ENCODE peak calls at places on chromosomes 11 and 22, in five cellular contexts. F is A549, M is transverse colon, D is uterus, L is heart left ventricle. J is an unnamed sample. For H3K4me1, the result is how much of the 10 kb centered on the place peaks cover.

GRCh38 chr22:23530766-23531282 is 49.3 kb downstream of the IGLL1 start:
- DNase-seq in M (no peak), L (peak), D (no peak), F (no peak), J (no peak)

GRCh38 chr11:94623120-94623735 is 56.1 kb downstream of the PIWIL4 start:
- DNase-seq in D (peak), M (peak), F (peak), L (peak), J (no peak)

GRCh38 chr11:2445107-2445947 is 519 bp downstream of the KCNQ1 start:
- DNase-seq in F (no peak), L (no peak), M (no peak), D (no peak), J (peak)

GRCh38 chr11:2652857-2653643 is 46.7 kb downstream of the KCNQ1OT1 start:
- DNase-seq in M (no peak), D (peak), L (no peak), F (no peak), J (no peak)

GRCh38 chr22:33785283-33785991 is 134.8 kb downstream of the LARGE1 start:
- DNase-seq in L (no peak), F (no peak), D (no peak), M (no peak), J (no peak)

GRCh38 chr22:29332886-29333496 is 17.5 kb upstream of the RASL10A start:
- DNase-seq in M (no peak), L (no peak), D (no peak), F (no peak), J (no peak)

GRCh38 chr22:19628038-19628776 is 86.1 kb upstream of the SEPTIN5 start:
- DNase-seq in D (no peak), M (no peak), F (no peak), L (no peak), J (no peak)

GRCh38 chr11:126561327-126561893 is 205.9 kb downstream of the ST3GAL4 start:
- DNase-seq in M (no peak), F (no peak), D (no peak), L (peak), J (no peak)

GRCh38 chr11:76629133-76629852 is 41.3 kb downstream of the LRRC32 start:
- DNase-seq in D (peak), L (peak), F (no peak), M (peak), J (peak)

GRCh38 chr11:60780065-60780464 is 5.1 kb upstream of the MS4A10 start:
- DNase-seq in F (no peak), L (no peak), M (no peak), D (no peak), J (no peak)

GRCh38 chr22:21646608-21647590 is 4.8 kb downstream of the SDF2L1 start:
- DNase-seq in D (peak), L (peak), F (peak), M (peak), J (peak)

GRCh38 chr11:120326228-120326627 is 1.1 kb downstream of the TLCD5 start:
- DNase-seq in D (no peak), M (no peak), F (no peak), L (no peak), J (no peak)

GRCh38 chr11:128448487-128448886 is 138.9 kb downstream of the ETS1 start:
- DNase-seq in L (no peak), M (peak), F (peak), D (no peak), J (no peak)

GRCh38 chr22:44168206-44168605 is 12.5 kb upstream of the PARVG start:
- DNase-seq in D (no peak), L (no peak), F (no peak), M (no peak), J (no peak)

GRCh38 chr22:40690370-40690769 is 11.1 kb downstream of the MCHR1 start:
- DNase-seq in L (no peak), F (no peak), M (no peak), D (no peak), J (no peak)

GRCh38 chr11:135027461-135027860 is 615.4 kb upstream of the B3GAT1 start:
- DNase-seq in M (peak), L (no peak), D (no peak), F (no peak), J (no peak)

GRCh38 chr11:92531051-92531747 is 306.6 kb downstream of the FAT3 start:
- DNase-seq in M (no peak), L (no peak), D (no peak), F (no peak), J (no peak)

GRCh38 chr11:17012712-17013547 is 1.3 kb downstream of the PLEKHA7 start:
- DNase-seq in M (peak), F (peak), L (peak), D (no peak), J (peak)

GRCh38 chr22:48870436-48870835 is 957.2 kb downstream of the BRD1 start:
- DNase-seq in L (no peak), M (no peak), D (no peak), F (no peak), J (peak)

DNA sequence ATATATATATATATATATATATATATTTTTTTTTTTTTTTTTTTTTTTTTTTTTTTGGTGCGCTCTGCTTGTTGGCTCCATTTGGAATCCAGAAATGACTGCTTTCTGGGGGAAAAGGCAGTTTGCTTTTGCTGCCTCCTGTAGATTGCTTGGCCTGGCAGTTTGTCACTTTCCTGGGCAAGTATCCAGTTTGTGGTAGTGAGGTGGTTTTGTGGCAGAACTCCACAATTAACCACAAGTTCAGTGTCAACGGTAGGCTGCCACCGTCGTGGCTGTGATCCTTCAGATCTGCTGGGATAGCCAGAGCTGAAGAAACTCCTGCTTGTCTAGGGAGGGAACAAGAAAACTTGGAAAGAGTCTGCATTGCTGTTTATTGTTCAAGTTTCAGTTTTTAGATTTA is 5.0 kb upstream of the PDE3B start:
- DNase-seq in F (no peak), D (no peak), L (no peak), M (peak), J (no peak)
- H3K4me1 ChIP-seq in F (under half), D (under half), L (under half), M (under half), J (under half)

DNA sequence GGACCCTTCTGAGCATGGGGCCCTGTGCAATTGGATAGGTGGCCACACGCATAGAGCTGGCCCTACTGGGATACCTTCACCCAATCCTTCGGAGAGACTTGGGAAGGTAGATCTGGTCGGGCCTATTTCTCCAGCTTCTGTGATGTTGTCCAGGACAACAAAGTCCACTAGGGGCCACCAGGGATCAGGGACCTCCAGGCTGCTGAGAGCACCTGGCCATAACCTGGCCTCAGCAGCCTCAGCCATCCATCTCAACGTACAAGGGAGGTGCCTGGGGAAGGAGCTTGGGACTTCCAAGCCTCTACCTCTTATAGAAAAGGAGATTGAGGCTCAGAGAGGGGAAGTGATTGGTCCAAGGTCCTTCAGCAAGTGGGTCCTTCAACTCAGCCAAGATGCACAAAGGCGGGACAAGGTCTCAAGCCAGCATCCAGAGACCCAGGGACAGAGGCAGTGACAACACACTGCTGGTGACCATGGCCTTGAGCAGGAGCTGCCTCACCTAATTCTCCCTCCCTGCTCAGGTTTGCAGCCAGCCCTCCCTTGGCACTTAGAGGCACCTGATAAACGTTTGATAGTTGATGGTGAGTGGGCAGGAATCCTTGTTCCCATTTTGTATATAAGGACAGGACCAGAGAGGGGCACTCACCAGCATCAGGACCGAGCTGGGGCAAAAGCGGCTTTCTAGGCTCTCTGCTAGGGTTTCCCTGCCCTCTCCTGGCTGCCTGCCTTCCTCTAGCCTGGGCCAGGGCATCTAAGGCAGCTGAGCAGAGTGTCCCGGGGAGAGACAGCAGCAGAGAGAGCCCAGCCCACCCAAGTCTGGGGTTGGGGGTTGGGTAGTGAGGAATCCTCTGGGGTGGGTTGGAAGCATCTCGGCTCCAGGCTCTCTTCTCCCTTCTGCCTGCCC is 4.5 kb downstream of the RAC2 start:
- DNase-seq in L (no peak), F (no peak), D (no peak), M (peak), J (no peak)
- TF ChIP-seq POLR2A in L (no peak), F (no peak), D (no peak), M (no peak), J (no peak)

GRCh38 chr11:115665345-115665901 is 161.2 kb upstream of the CADM1 start:
- DNase-seq in M (no peak), L (peak), D (no peak), F (no peak), J (no peak)

GRCh38 chr11:115664313-115664712 is 160.1 kb upstream of the CADM1 start:
- DNase-seq in F (no peak), M (no peak), D (no peak), L (no peak), J (no peak)

GRCh38 chr11:115665958-115666357 is 161.7 kb upstream of the CADM1 start:
- DNase-seq in L (peak), M (no peak), F (no peak), D (no peak), J (no peak)

GRCh38 chr11:115660072-115660805 is 156.0 kb upstream of the CADM1 start:
- DNase-seq in M (no peak), L (no peak), D (no peak), F (no peak), J (peak)

DNA sequence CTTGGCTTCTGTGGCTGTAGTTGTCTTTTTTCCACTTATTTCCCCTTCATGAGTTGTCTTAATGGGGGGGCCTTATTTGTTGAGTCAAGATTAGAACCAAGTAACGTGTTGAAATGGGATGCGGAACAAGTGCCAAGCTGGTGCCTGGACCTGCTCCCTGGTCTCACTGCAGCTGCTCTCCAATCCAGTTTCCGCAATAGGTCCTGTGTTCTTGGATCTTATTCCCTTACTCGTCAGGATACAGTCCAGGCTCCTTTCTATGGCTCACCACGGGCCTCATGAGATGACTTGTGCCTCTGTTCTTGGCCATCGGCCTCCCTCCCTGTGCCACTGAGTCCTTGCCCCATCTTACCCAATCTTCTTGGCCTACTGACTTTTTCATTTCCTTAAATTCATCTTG is 159.6 kb upstream of the CADM1 start:
- DNase-seq in D (no peak), F (no peak), M (no peak), L (no peak), J (no peak)
- H3K4me3 ChIP-seq in D (no peak), F (no peak), M (no peak), L (no peak), J (no peak)

DNA sequence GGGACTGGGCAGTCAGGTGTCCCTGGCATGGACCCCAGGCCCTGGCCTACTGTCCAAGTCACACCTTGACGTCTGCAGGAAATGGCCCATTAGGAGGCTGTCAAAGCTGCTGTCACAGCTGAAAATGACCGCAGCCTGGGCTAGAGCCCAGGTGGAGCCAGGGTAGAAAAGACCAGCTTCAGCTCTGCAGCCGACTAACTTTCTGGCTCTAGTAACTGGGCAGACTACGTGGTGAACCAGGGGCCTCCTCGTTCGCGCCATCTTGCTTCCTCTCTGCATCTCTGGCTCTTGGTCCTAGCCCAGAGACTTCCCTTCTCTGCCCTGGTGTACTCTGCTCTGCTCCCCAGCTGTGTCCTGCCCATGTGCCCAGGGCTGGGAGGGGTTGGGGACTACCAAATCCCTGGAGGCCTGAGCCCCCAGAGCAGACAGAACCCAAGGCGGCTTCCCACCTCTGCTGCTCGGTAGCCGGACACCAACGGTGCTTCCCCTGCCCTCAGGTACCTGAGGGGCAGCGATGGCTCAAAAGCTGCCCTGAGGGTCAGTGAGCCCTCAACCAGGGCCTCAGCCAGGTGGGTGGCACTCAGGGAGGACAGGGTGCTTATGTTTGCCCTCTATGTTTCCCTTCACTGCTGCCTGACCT is 19.7 kb downstream of the SART1 start:
- DNase-seq in D (no peak), F (no peak), M (no peak), L (no peak), J (peak)
- H3K4me1 ChIP-seq in D (under half), F (under half), M (under half), L (under half), J (under half)

DNA sequence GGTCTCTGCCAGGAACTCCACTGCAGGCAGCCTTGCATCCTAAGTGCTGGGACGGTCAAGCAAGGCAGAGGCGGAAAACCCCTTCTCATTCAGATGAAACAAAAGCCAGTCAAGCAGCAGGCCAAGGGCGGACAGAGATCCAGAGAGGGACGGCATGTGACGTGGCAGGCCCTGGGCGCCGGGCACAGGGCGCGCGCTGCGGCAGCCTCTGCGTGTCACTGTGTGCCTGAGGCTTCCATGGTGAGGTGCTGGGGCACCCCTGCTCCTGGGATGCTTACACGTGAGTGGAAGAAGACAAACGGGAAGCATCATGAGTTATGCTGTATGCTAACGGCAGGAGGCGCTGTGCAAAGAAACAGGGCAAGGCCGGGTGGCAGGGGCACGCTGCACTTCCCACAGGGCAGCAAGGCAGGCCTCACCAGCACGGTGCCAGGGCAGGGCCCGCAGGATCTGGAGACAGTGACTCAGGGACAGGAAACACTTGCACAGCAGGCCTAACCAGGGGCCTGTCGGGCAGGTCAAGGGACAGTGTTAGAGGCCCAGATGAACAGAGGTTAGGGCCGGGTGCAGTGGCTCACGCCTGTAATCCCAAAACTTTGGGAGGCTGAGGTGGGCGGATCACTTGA is 6.1 kb downstream of the TOLLIP start:
- DNase-seq in L (no peak), M (peak), D (peak), F (no peak), J (peak)
- TF ChIP-seq POLR2A in L (no peak), M (no peak), D (no peak), F (no peak), J (no peak)

GRCh38 chr11:34449013-34449412 is 10.3 kb downstream of the CAT start:
- DNase-seq in M (no peak), L (no peak), F (no peak), D (no peak), J (no peak)
- H3K4me3 ChIP-seq in M (no peak), L (no peak), F (no peak), D (no peak), J (no peak)

GRCh38 chr11:21137813-21138212 is 468.4 kb downstream of the NELL1 start:
- DNase-seq in F (no peak), L (no peak), D (no peak), M (no peak), J (no peak)

GRCh38 chr11:21144556-21144955 is 475.2 kb downstream of the NELL1 start:
- DNase-seq in L (no peak), F (no peak), M (no peak), D (no peak), J (no peak)

GRCh38 chr11:21142007-21142406 is 472.6 kb downstream of the NELL1 start:
- DNase-seq in M (no peak), F (no peak), D (no peak), L (no peak), J (no peak)
- H3K4me1 ChIP-seq in M (under half), F (under half), D (under half), L (under half), J (under half)

GRCh38 chr11:72222907-72223614 is 1.5 kb upstream of the INPPL1 start:
- DNase-seq in L (peak), M (peak), F (peak), D (peak), J (peak)
- TF ChIP-seq POLR2A in L (peak), M (peak), F (no peak), D (peak), J (no peak)

GRCh38 chr11:63847363-63847762 is 8.5 kb downstream of the MARK2 start:
- DNase-seq in D (no peak), F (no peak), M (no peak), L (no peak), J (peak)
- H3K4me3 ChIP-seq in D (no peak), F (no peak), M (no peak), L (no peak), J (no peak)